ENCODE peak calls at places on chromosome 17, in four cellular contexts. G, M, I and X are unnamed samples.

GRCh38 chr17:6471531-6472465 is 27.5 kb downstream of the PIMREG start:
- DNase-seq in G (no peak), M (no peak), I (peak; percentile 61), X (no peak)

GRCh38 chr17:57662021-57662420 is 83.1 kb downstream of the CCDC182 start:
- DNase-seq in G (no peak), M (no peak), I (no peak), X (no peak)

GRCh38 chr17:42201155-42201772 is 7.0 kb upstream of the GHDC start:
- DNase-seq in G (no peak), M (no peak), I (no peak), X (no peak)

GRCh38 chr17:42288985-42289862 is 926 bp downstream of the STAT5A start:
- DNase-seq in G (no peak), M (peak; percentile 61), I (no peak), X (no peak)

GRCh38 chr17:55576237-55576998 is 65.2 kb upstream of the SMIM36 start:
- DNase-seq in G (no peak), M (no peak), I (peak; percentile 75), X (peak; percentile 22)

GRCh38 chr17:21394265-21394664 is 18.1 kb downstream of the KCNJ12 start:
- DNase-seq in G (no peak), M (no peak), I (peak; percentile 62), X (peak; percentile 74)

GRCh38 chr17:71237903-71238538 is 882.8 kb upstream of the SOX9 start:
- DNase-seq in G (no peak), M (no peak), I (peak; percentile 53), X (peak; percentile 41)

GRCh38 chr17:37614391-37614790 is 5.2 kb upstream of the SYNRG start:
- DNase-seq in G (no peak), M (no peak), I (peak; percentile 93), X (peak; percentile 46)

GRCh38 chr17:63275318-63275967 is 170.7 kb downstream of the CYB561 start:
- DNase-seq in G (no peak), M (no peak), I (peak; percentile 99), X (peak; percentile 93)

GRCh38 chr17:19019041-19019941 is 14.7 kb upstream of the FAM83G start:
- DNase-seq in G (no peak), M (no peak), I (no peak), X (no peak)

GRCh38 chr17:10094806-10095205 is 103.6 kb downstream of the GAS7 start:
- DNase-seq in G (no peak), M (no peak), I (no peak), X (no peak)

GRCh38 chr17:43350888-43351361 is 47.9 kb upstream of the ARL4D start:
- DNase-seq in G (no peak), M (no peak), I (no peak), X (no peak)

GRCh38 chr17:76696763-76697701 is 13.7 kb downstream of the MXRA7 start:
- DNase-seq in G (no peak), M (no peak), I (no peak), X (no peak)

GRCh38 chr17:20171741-20172377 is 162.7 kb downstream of the SPECC1 start:
- DNase-seq in G (no peak), M (no peak), I (peak; percentile 18), X (no peak)

GRCh38 chr17:40122944-40123810 is 1.4 kb downstream of the MSL1 start:
- DNase-seq in G (peak; percentile 54), M (peak; percentile 51), I (peak; percentile 30), X (no peak)

GRCh38 chr17:72122002-72122310 is 1.1 kb downstream of the SOX9 start:
- DNase-seq in G (no peak), M (no peak), I (peak; percentile 58), X (no peak)

GRCh38 chr17:77432791-77433190 is 292.0 kb downstream of the SEC14L1 start:
- DNase-seq in G (no peak), M (peak; percentile 53), I (no peak), X (no peak)

GRCh38 chr17:65674246-65675045 is 113.0 kb upstream of the AXIN2 start:
- DNase-seq in G (no peak), M (no peak), I (no peak), X (no peak)

GRCh38 chr17:49217651-49218413 is 7.3 kb downstream of the ABI3 start:
- DNase-seq in G (no peak), M (peak; percentile 80), I (no peak), X (no peak)

GRCh38 chr17:6461792-6462524 is 17.7 kb downstream of the PIMREG start:
- DNase-seq in G (no peak), M (no peak), I (no peak), X (no peak)

GRCh38 chr17:79943354-79944241 is 92.1 kb downstream of the TBC1D16 start:
- DNase-seq in G (no peak), M (no peak), I (no peak), X (no peak)

GRCh38 chr17:15966879-15967248 is 21.9 kb downstream of the ADORA2B start:
- DNase-seq in G (no peak), M (no peak), I (no peak), X (no peak)

GRCh38 chr17:21042434-21043295 is at the start of gene USP22:
- DNase-seq in G (no peak), M (no peak), I (no peak), X (no peak)

GRCh38 chr17:50473901-50474300 is 4.8 kb upstream of the RSAD1 start:
- DNase-seq in G (no peak), M (no peak), I (no peak), X (no peak)
- H3K27ac ChIP-seq in G (no peak overlapping the region), M (no peak overlapping the region), I (no peak overlapping the region), X (no peak overlapping the region)

GRCh38 chr17:1099242-1099641 is 80.5 kb downstream of the ABR start:
- DNase-seq in G (no peak), M (no peak), I (no peak), X (no peak)

GRCh38 chr17:1091885-1092284 is 87.9 kb downstream of the ABR start:
- DNase-seq in G (no peak), M (no peak), I (no peak), X (peak; percentile 52)

GRCh38 chr17:1094591-1094990 is 85.2 kb downstream of the ABR start:
- DNase-seq in G (no peak), M (no peak), I (no peak), X (no peak)

GRCh38 chr17:1095853-1096675 is 83.7 kb downstream of the ABR start:
- DNase-seq in G (no peak), M (no peak), I (no peak), X (no peak)

GRCh38 chr17:1095093-1095852 is 84.5 kb downstream of the ABR start:
- DNase-seq in G (no peak), M (no peak), I (no peak), X (no peak)
- H3K27ac ChIP-seq in G (no peak overlapping the region), M (no peak overlapping the region), I (no peak overlapping the region), X (no peak overlapping the region)

GRCh38 chr17:78924481-78925151 is 571 bp downstream of the TIMP2 start:
- DNase-seq in G (peak; percentile 30), M (no peak), I (no peak), X (no peak)
- H3K27ac ChIP-seq in G (peak overlapping the region; percentile 99), M (no peak overlapping the region), I (peak overlapping the region; percentile 65), X (no peak overlapping the region)

DNA sequence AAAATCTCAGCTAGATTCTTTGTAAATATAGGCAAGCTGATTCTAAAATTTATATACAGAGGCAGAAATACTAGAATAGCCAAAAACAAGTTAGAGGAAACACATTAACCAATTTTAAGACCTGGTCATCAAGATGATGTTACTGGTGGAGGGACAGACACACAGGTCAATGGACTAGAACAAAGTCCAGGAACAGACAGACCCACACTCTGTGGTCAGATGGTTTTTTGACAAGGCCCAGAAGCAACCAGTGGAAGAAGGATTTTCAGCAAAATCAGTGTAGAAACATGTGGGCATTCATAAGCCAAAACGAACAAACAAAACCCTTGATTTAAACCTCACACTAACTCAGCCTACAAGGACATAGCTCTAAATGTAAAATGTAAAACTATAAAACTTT is 99.7 kb upstream of the METRNL start:
- DNase-seq in G (no peak), M (no peak), I (no peak), X (no peak)
- H3K27ac ChIP-seq in G (no peak overlapping the region), M (no peak overlapping the region), I (no peak overlapping the region), X (no peak overlapping the region)

DNA sequence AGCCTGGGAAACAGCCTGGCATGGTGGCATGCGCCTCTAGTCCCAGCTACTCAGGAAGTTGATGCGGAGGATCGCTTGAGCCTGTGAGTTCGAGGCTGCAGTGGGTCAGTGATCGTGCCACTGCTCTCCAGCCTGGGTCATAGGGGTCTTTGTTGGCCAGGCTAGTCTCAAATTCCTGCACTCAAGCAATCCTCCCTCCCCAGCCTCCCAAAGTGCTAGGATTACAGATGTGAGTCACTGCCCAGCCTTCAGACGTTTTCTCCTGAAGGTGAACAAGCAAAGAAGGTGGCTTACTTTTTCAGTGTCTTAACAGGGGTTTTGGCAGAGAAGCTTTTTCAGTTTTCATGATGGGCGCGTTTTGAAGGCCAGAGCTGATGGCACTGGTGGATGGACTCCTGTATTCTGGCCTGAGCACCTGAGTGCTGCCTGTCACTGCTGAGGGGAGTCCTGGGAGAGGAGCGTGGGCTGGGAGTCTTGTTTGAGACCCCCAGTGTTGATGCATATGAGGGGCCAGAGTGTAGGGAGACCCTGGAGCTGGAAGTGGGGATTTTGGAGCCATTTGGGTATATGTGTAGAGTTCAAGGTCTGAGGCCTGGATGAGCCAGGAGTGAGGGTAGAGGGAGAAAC is 41.4 kb downstream of the FOXK2 start:
- DNase-seq in G (no peak), M (no peak), I (no peak), X (no peak)
- H3K27ac ChIP-seq in G (no peak overlapping the region), M (no peak overlapping the region), I (no peak overlapping the region), X (no peak overlapping the region)

DNA sequence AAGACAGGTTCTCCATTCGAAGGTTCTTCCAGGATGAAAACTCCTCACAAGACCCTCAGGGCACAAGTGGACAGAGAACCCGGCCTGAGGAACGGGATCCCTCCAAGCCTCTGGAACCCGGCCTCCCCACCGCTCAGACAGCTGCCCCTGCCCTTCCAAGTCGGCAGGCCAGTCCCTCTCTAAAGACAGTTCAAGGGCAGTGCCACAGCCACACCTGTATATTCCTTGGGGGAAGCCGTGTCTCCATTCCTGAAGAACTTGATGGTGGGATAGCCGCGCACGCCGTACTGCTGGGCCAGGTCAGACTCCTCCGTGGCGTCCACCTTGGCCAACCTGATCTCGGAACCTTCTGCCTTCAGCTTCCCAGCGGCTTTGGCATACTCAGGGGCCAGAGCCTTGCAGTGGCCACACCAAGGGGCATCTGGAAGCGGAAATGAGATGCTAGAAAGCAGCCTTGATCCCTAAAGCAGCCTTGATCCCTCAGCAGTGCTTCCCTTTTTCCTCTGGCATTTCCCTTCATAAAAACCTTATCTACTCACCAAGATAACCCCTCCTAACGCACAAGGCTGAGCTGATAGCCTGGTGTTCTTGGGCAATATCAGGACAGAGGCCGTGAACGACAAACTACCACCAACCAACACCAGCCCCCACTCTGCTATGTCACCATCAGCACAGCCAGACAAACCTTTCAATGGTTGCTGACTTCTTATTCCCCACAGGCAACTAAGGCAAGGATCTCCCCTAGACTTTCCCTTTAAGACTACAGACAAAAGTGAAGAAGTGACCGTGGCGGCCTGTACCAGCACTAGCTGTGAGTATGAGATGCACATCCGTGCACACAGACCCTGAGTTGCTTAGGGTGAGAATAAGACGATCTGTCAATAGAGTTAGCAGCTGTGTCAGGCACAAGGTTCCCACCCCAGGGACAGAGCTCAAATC is 1.1 kb downstream of the P4HB start:
- DNase-seq in G (peak; percentile 18), M (no peak), I (no peak), X (no peak)
- H3K27ac ChIP-seq in G (peak overlapping the region; percentile 56), M (peak overlapping the region; percentile 50), I (peak overlapping the region; percentile 89), X (peak overlapping the region; percentile 95)

GRCh38 chr17:68387485-68387884 is 69.8 kb downstream of the WIPI1 start:
- DNase-seq in G (no peak), M (no peak), I (no peak), X (no peak)
- H3K27ac ChIP-seq in G (no peak overlapping the region), M (no peak overlapping the region), I (no peak overlapping the region), X (no peak overlapping the region)

GRCh38 chr17:1764274-1764673 is 2.4 kb downstream of the SERPINF1 start:
- DNase-seq in G (peak; percentile 96), M (peak; percentile 70), I (peak; percentile 87), X (peak; percentile 49)
- H3K27ac ChIP-seq in G (peak overlapping the region; percentile 60), M (peak overlapping the region; percentile 11), I (peak overlapping the region; percentile 36), X (peak overlapping the region; percentile 74)